ENCODE peak calls at places on chromosome 21, in five cellular contexts. One of them, this sample, is unnamed. For H3K36me3, H3K9me3 and H3K4me1, the result is how much of the 10 kb centered on the place peaks cover.

GRCh38 chr21:17742181-17742580 is 77.0 kb downstream of the C21orf91 start:
- DNase-seq in HCT116: no peak
- DNase-seq in prostate gland: no peak
- DNase-seq in stomach: no peak
- DNase-seq in PC-3: peak
- DNase-seq in this sample: no peak

GRCh38 chr21:16117851-16118592 is 388.2 kb downstream of the USP25 start:
- DNase-seq in PC-3: peak
- DNase-seq in prostate gland: no peak
- DNase-seq in stomach: no peak
- DNase-seq in HCT116: no peak
- DNase-seq in this sample: no peak

GRCh38 chr21:16302851-16303282 is 573.1 kb downstream of the USP25 start:
- DNase-seq in stomach: no peak
- DNase-seq in prostate gland: no peak
- DNase-seq in HCT116: no peak
- DNase-seq in PC-3: no peak
- DNase-seq in this sample: no peak

GRCh38 chr21:16269497-16269896 is 539.7 kb downstream of the USP25 start:
- DNase-seq in prostate gland: no peak
- DNase-seq in stomach: no peak
- DNase-seq in PC-3: no peak
- DNase-seq in HCT116: no peak
- DNase-seq in this sample: no peak

GRCh38 chr21:33901421-33902288 is 13.9 kb downstream of the ATP5PO start:
- DNase-seq in prostate gland: peak
- DNase-seq in stomach: no peak
- DNase-seq in PC-3: peak
- DNase-seq in HCT116: peak
- DNase-seq in this sample: no peak

GRCh38 chr21:34965200-34966174 is 83.6 kb downstream of the RUNX1 start:
- DNase-seq in prostate gland: no peak
- DNase-seq in stomach: no peak
- DNase-seq in HCT116: no peak
- DNase-seq in PC-3: peak
- DNase-seq in this sample: no peak

GRCh38 chr21:33268736-33269441 is 2.7 kb downstream of the IL10RB start:
- DNase-seq in stomach: peak
- DNase-seq in PC-3: peak
- DNase-seq in HCT116: peak
- DNase-seq in prostate gland: peak
- DNase-seq in this sample: no peak

GRCh38 chr21:29072873-29073221 is 601 bp downstream of the CCT8 start:
- DNase-seq in stomach: no peak
- DNase-seq in prostate gland: no peak
- DNase-seq in PC-3: peak
- DNase-seq in HCT116: no peak
- DNase-seq in this sample: no peak

GRCh38 chr21:32410291-32410690 is 2.2 kb upstream of the EVA1C start:
- DNase-seq in stomach: no peak
- DNase-seq in HCT116: no peak
- DNase-seq in PC-3: no peak
- DNase-seq in prostate gland: no peak
- DNase-seq in this sample: no peak

GRCh38 chr21:20343186-20343585 is 655.0 kb upstream of the NCAM2 start:
- DNase-seq in HCT116: no peak
- DNase-seq in PC-3: no peak
- DNase-seq in stomach: no peak
- DNase-seq in prostate gland: no peak
- DNase-seq in this sample: no peak

GRCh38 chr21:42924433-42924751 is 1.0 kb downstream of the ERVH48-1 start:
- DNase-seq in PC-3: no peak
- DNase-seq in HCT116: no peak
- DNase-seq in stomach: no peak
- DNase-seq in prostate gland: no peak
- DNase-seq in this sample: no peak

GRCh38 chr21:34890258-34890723 is 158.8 kb downstream of the RUNX1 start:
- DNase-seq in PC-3: no peak
- DNase-seq in HCT116: no peak
- DNase-seq in stomach: no peak
- DNase-seq in prostate gland: no peak
- DNase-seq in this sample: no peak

GRCh38 chr21:35178812-35179211 is 129.7 kb upstream of the RUNX1 start:
- DNase-seq in HCT116: no peak
- DNase-seq in prostate gland: no peak
- DNase-seq in PC-3: peak
- DNase-seq in stomach: no peak
- DNase-seq in this sample: no peak

GRCh38 chr21:20971296-20971921 is 26.8 kb upstream of the NCAM2 start:
- DNase-seq in stomach: no peak
- DNase-seq in HCT116: no peak
- DNase-seq in PC-3: peak
- DNase-seq in prostate gland: no peak
- DNase-seq in this sample: peak

GRCh38 chr21:28294046-28294445 is 698.6 kb downstream of the LTN1 start:
- DNase-seq in prostate gland: no peak
- DNase-seq in HCT116: no peak
- DNase-seq in stomach: no peak
- DNase-seq in PC-3: peak
- DNase-seq in this sample: no peak

GRCh38 chr21:28213221-28213620 is 779.5 kb downstream of the LTN1 start:
- DNase-seq in HCT116: no peak
- DNase-seq in PC-3: no peak
- DNase-seq in stomach: no peak
- DNase-seq in prostate gland: no peak
- DNase-seq in this sample: no peak

GRCh38 chr21:18840239-18840638 is 436.7 kb upstream of the TMPRSS15 start:
- DNase-seq in HCT116: peak
- DNase-seq in stomach: no peak
- DNase-seq in prostate gland: no peak
- DNase-seq in PC-3: peak
- DNase-seq in this sample: no peak

GRCh38 chr21:34754690-34755647 is 86.2 kb downstream of the CLIC6 start:
- DNase-seq in PC-3: no peak
- DNase-seq in HCT116: no peak
- DNase-seq in stomach: no peak
- DNase-seq in prostate gland: no peak
- DNase-seq in this sample: no peak

GRCh38 chr21:26138615-26139257 is 31.8 kb downstream of the APP start:
- DNase-seq in HCT116: no peak
- DNase-seq in prostate gland: no peak
- DNase-seq in stomach: no peak
- DNase-seq in PC-3: peak
- DNase-seq in this sample: no peak

GRCh38 chr21:26140185-26140584 is 30.4 kb downstream of the APP start:
- DNase-seq in stomach: peak
- DNase-seq in HCT116: peak
- DNase-seq in PC-3: peak
- DNase-seq in prostate gland: no peak
- DNase-seq in this sample: peak

GRCh38 chr21:26144026-26144425 is 26.5 kb downstream of the APP start:
- DNase-seq in PC-3: no peak
- DNase-seq in stomach: no peak
- DNase-seq in prostate gland: no peak
- DNase-seq in HCT116: no peak
- DNase-seq in this sample: no peak

GRCh38 chr21:26146681-26147080 is 23.9 kb downstream of the APP start:
- DNase-seq in PC-3: no peak
- DNase-seq in prostate gland: no peak
- DNase-seq in HCT116: no peak
- DNase-seq in stomach: no peak
- DNase-seq in this sample: no peak

GRCh38 chr21:26142363-26142762 is 28.2 kb downstream of the APP start:
- DNase-seq in PC-3: no peak
- DNase-seq in stomach: no peak
- DNase-seq in HCT116: no peak
- DNase-seq in prostate gland: no peak
- DNase-seq in this sample: no peak
- H3K36me3 ChIP-seq in PC-3: under half
- H3K36me3 ChIP-seq in stomach: under half
- H3K36me3 ChIP-seq in HCT116: under half
- H3K36me3 ChIP-seq in prostate gland: under half
- H3K36me3 ChIP-seq in this sample: under half

DNA sequence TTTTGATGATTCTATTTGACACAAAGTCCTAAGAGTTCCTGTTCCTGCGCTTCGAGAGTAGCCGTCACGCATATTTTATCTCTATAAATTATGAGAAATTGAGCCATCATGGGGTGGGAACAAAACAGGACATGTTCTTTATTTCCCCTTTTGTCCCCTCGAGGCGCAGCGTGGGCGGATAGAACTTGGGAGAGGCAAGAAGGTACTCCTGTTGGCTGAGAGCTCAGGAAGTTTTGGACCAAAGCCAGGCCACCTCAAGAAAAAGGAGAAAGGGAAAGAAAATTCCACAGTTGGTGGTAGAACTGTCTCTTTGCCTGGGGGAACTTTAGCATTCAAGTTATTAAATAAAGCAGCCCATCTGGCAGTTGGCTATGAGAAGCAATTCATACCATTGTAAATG is 76.4 kb upstream of the DSCAM start:
- DNase-seq in prostate gland: peak
- DNase-seq in HCT116: no peak
- DNase-seq in PC-3: no peak
- DNase-seq in stomach: no peak
- DNase-seq in this sample: no peak
- H3K9me3 ChIP-seq in prostate gland: under half
- H3K9me3 ChIP-seq in HCT116: under half
- H3K9me3 ChIP-seq in PC-3: under half
- H3K9me3 ChIP-seq in stomach: under half
- H3K9me3 ChIP-seq in this sample: under half

GRCh38 chr21:36501589-36501892 is 21.6 kb upstream of the CLDN14 start:
- DNase-seq in stomach: no peak
- DNase-seq in prostate gland: no peak
- DNase-seq in PC-3: no peak
- DNase-seq in HCT116: no peak
- DNase-seq in this sample: no peak

GRCh38 chr21:36502365-36502764 is 22.4 kb upstream of the CLDN14 start:
- DNase-seq in prostate gland: no peak
- DNase-seq in stomach: no peak
- DNase-seq in HCT116: no peak
- DNase-seq in PC-3: no peak
- DNase-seq in this sample: no peak

GRCh38 chr21:36507397-36508018 is 27.6 kb upstream of the CLDN14 start:
- DNase-seq in stomach: no peak
- DNase-seq in prostate gland: peak
- DNase-seq in PC-3: peak
- DNase-seq in HCT116: no peak
- DNase-seq in this sample: no peak

GRCh38 chr21:36506482-36506881 is 26.6 kb upstream of the CLDN14 start:
- DNase-seq in PC-3: no peak
- DNase-seq in HCT116: no peak
- DNase-seq in stomach: no peak
- DNase-seq in prostate gland: no peak
- DNase-seq in this sample: no peak

DNA sequence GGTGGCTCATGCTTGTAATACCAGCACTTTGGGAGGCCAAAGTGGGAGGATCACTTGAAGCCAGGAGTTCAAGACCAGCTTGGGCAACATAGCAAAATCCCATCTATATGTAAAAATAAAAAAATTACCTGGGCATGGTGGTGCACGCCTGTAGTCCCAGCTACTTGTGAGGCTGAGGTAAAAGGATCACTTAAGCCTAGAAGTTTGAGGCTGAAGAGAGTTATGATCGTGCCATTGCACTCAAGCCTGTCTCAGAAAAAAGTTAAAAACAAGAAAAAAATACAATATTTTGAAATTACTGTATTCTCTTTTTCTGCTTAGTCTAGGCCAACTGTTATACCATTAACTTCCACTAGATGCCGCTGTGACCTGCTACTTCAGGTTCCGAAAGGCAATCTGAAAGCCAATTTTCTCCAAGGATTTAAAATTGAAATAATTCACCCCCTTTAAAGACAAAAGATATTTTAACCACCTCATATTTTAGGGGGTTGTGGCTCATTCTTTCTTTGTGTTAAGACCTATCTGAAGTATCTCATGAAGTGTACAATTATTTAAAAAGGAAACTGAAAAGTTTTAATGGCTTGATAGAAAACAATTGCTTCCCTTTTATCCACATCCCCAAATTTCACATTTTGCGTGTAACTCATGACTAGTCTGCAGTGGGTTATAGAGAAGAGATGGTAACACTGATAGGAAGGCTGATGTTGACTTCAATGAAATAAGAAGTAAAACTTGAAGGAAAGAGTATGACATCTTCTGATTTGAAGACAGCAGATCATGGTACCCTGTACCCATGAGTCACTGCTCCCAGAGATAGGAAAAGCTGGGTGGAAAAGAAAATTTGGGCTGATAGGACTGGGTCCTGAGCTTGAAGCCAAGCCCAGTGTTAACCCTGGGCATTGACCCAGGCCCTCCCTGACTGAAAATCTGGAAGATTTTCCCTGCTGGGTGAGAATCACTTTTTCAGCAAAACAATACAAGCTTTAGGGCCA is 24.4 kb upstream of the CLDN14 start:
- DNase-seq in prostate gland: peak
- DNase-seq in PC-3: peak
- DNase-seq in HCT116: peak
- DNase-seq in stomach: no peak
- DNase-seq in this sample: no peak
- H3K4me1 ChIP-seq in prostate gland: under half
- H3K4me1 ChIP-seq in PC-3: under half
- H3K4me1 ChIP-seq in HCT116: under half
- H3K4me1 ChIP-seq in stomach: under half
- H3K4me1 ChIP-seq in this sample: under half

GRCh38 chr21:44454058-44454457 is 1.3 kb upstream of the LRRC3 start:
- DNase-seq in HCT116: no peak
- DNase-seq in stomach: no peak
- DNase-seq in prostate gland: no peak
- DNase-seq in PC-3: no peak
- DNase-seq in this sample: no peak
- H3K36me3 ChIP-seq in HCT116: under half
- H3K36me3 ChIP-seq in stomach: under half
- H3K36me3 ChIP-seq in prostate gland: under half
- H3K36me3 ChIP-seq in PC-3: under half
- H3K36me3 ChIP-seq in this sample: under half

DNA sequence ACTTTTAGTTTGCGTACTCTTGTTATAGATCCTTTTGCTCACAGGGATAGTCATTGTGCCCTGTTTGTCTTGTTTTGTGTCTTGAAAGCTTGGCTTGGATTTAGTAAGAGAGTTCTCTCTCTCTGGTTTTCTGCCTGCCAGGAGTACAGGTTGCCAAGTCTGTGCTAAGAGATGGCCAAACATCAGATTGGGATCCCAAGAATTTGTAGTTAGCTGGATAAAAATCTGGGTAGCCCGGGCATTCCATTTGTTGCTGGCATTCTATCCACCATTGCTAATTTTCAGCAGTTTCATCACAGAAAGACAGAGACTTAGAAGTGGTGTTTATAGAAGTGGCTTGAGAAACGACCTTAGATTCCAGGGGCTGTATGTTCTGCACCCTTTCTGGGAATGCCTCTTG is 222.2 kb downstream of the NRIP1 start:
- DNase-seq in prostate gland: no peak
- DNase-seq in HCT116: no peak
- DNase-seq in PC-3: no peak
- DNase-seq in stomach: no peak
- DNase-seq in this sample: no peak
- H3K9me3 ChIP-seq in prostate gland: under half
- H3K9me3 ChIP-seq in HCT116: under half
- H3K9me3 ChIP-seq in PC-3: under half
- H3K9me3 ChIP-seq in stomach: under half
- H3K9me3 ChIP-seq in this sample: under half

GRCh38 chr21:41651830-41652229 is 115.0 kb downstream of the RIPK4 start:
- DNase-seq in PC-3: peak
- DNase-seq in stomach: no peak
- DNase-seq in HCT116: no peak
- DNase-seq in prostate gland: no peak
- DNase-seq in this sample: no peak
- H3K4me1 ChIP-seq in PC-3: half or more
- H3K4me1 ChIP-seq in stomach: under half
- H3K4me1 ChIP-seq in HCT116: under half
- H3K4me1 ChIP-seq in prostate gland: under half
- H3K4me1 ChIP-seq in this sample: under half

GRCh38 chr21:43970551-43970950 is 41.6 kb upstream of the TRAPPC10 start:
- DNase-seq in PC-3: no peak
- DNase-seq in HCT116: no peak
- DNase-seq in stomach: no peak
- DNase-seq in prostate gland: no peak
- DNase-seq in this sample: no peak
- H3K36me3 ChIP-seq in PC-3: under half
- H3K36me3 ChIP-seq in HCT116: under half
- H3K36me3 ChIP-seq in stomach: half or more
- H3K36me3 ChIP-seq in prostate gland: under half
- H3K36me3 ChIP-seq in this sample: half or more